ENCODE peak calls at places on chromosome 18, in ten cellular contexts. One of them, this sample, is unnamed.

GRCh38 chr18:50836521-50836957 is 16.7 kb upstream of the MRO start:
- DNase-seq in H9: no peak
- DNase-seq in MM.1S: peak
- DNase-seq in spleen: no peak
- DNase-seq in globus pallidus: peak
- DNase-seq in stimulated activated CD8-positive, alpha-beta memory T cell treated with anti-CD3 and anti-CD28 coated beads, Interleukin-4, amount 100 ng/mL, for 4 hours: no peak
- DNase-seq in substantia nigra: no peak
- DNase-seq in NCI-H187: no peak
- DNase-seq in HFF-Myc: no peak
- DNase-seq in kidney: no peak
- DNase-seq in this sample: no peak

GRCh38 chr18:2002604-2003003 is 568.7 kb downstream of the METTL4 start:
- DNase-seq in substantia nigra: no peak
- DNase-seq in NCI-H187: no peak
- DNase-seq in HFF-Myc: no peak
- DNase-seq in H9: no peak
- DNase-seq in spleen: no peak
- DNase-seq in stimulated activated CD8-positive, alpha-beta memory T cell treated with anti-CD3 and anti-CD28 coated beads, Interleukin-4, amount 100 ng/mL, for 4 hours: no peak
- DNase-seq in kidney: no peak
- DNase-seq in MM.1S: no peak
- DNase-seq in globus pallidus: no peak
- DNase-seq in this sample: no peak

GRCh38 chr18:36130883-36131653 is 1.4 kb downstream of the ELP2 start:
- DNase-seq in NCI-H187: no peak
- DNase-seq in HFF-Myc: no peak
- DNase-seq in MM.1S: no peak
- DNase-seq in substantia nigra: no peak
- DNase-seq in H9: no peak
- DNase-seq in stimulated activated CD8-positive, alpha-beta memory T cell treated with anti-CD3 and anti-CD28 coated beads, Interleukin-4, amount 100 ng/mL, for 4 hours: no peak
- DNase-seq in globus pallidus: no peak
- DNase-seq in spleen: peak
- DNase-seq in kidney: peak
- DNase-seq in this sample: no peak

GRCh38 chr18:35778850-35779634 is 193.4 kb upstream of the RMP24 start:
- DNase-seq in MM.1S: no peak
- DNase-seq in H9: no peak
- DNase-seq in kidney: no peak
- DNase-seq in globus pallidus: no peak
- DNase-seq in spleen: no peak
- DNase-seq in stimulated activated CD8-positive, alpha-beta memory T cell treated with anti-CD3 and anti-CD28 coated beads, Interleukin-4, amount 100 ng/mL, for 4 hours: no peak
- DNase-seq in substantia nigra: no peak
- DNase-seq in HFF-Myc: peak
- DNase-seq in NCI-H187: no peak
- DNase-seq in this sample: no peak

GRCh38 chr18:44725300-44726096 is 44.8 kb downstream of the SETBP1 start:
- DNase-seq in H9: no peak
- DNase-seq in stimulated activated CD8-positive, alpha-beta memory T cell treated with anti-CD3 and anti-CD28 coated beads, Interleukin-4, amount 100 ng/mL, for 4 hours: peak
- DNase-seq in kidney: peak
- DNase-seq in MM.1S: peak
- DNase-seq in substantia nigra: no peak
- DNase-seq in globus pallidus: peak
- DNase-seq in spleen: peak
- DNase-seq in NCI-H187: no peak
- DNase-seq in HFF-Myc: no peak
- DNase-seq in this sample: peak

GRCh38 chr18:32349728-32350395 is 120.8 kb downstream of the GAREM1 start:
- DNase-seq in NCI-H187: no peak
- DNase-seq in spleen: no peak
- DNase-seq in MM.1S: no peak
- DNase-seq in HFF-Myc: peak
- DNase-seq in stimulated activated CD8-positive, alpha-beta memory T cell treated with anti-CD3 and anti-CD28 coated beads, Interleukin-4, amount 100 ng/mL, for 4 hours: no peak
- DNase-seq in globus pallidus: peak
- DNase-seq in H9: no peak
- DNase-seq in substantia nigra: peak
- DNase-seq in kidney: no peak
- DNase-seq in this sample: peak

GRCh38 chr18:53850918-53851317 is 373.6 kb downstream of the MBD2 start:
- DNase-seq in kidney: no peak
- DNase-seq in H9: no peak
- DNase-seq in NCI-H187: no peak
- DNase-seq in substantia nigra: no peak
- DNase-seq in stimulated activated CD8-positive, alpha-beta memory T cell treated with anti-CD3 and anti-CD28 coated beads, Interleukin-4, amount 100 ng/mL, for 4 hours: no peak
- DNase-seq in MM.1S: no peak
- DNase-seq in spleen: no peak
- DNase-seq in globus pallidus: no peak
- DNase-seq in HFF-Myc: no peak
- DNase-seq in this sample: no peak

GRCh38 chr18:7608174-7608550 is 41.0 kb downstream of the PTPRM start:
- DNase-seq in H9: no peak
- DNase-seq in NCI-H187: no peak
- DNase-seq in kidney: no peak
- DNase-seq in HFF-Myc: no peak
- DNase-seq in stimulated activated CD8-positive, alpha-beta memory T cell treated with anti-CD3 and anti-CD28 coated beads, Interleukin-4, amount 100 ng/mL, for 4 hours: no peak
- DNase-seq in spleen: no peak
- DNase-seq in substantia nigra: no peak
- DNase-seq in MM.1S: no peak
- DNase-seq in globus pallidus: no peak
- DNase-seq in this sample: no peak

GRCh38 chr18:64405161-64405560 is 256.3 kb upstream of the LINC00305 start:
- DNase-seq in spleen: no peak
- DNase-seq in globus pallidus: no peak
- DNase-seq in kidney: no peak
- DNase-seq in substantia nigra: no peak
- DNase-seq in HFF-Myc: no peak
- DNase-seq in NCI-H187: no peak
- DNase-seq in stimulated activated CD8-positive, alpha-beta memory T cell treated with anti-CD3 and anti-CD28 coated beads, Interleukin-4, amount 100 ng/mL, for 4 hours: no peak
- DNase-seq in MM.1S: no peak
- DNase-seq in H9: no peak
- DNase-seq in this sample: no peak

GRCh38 chr18:51337406-51337805 is 139.9 kb upstream of the MEX3C start:
- DNase-seq in kidney: no peak
- DNase-seq in H9: no peak
- DNase-seq in HFF-Myc: no peak
- DNase-seq in substantia nigra: no peak
- DNase-seq in spleen: no peak
- DNase-seq in MM.1S: no peak
- DNase-seq in stimulated activated CD8-positive, alpha-beta memory T cell treated with anti-CD3 and anti-CD28 coated beads, Interleukin-4, amount 100 ng/mL, for 4 hours: no peak
- DNase-seq in NCI-H187: no peak
- DNase-seq in globus pallidus: no peak
- DNase-seq in this sample: no peak

GRCh38 chr18:69944434-69944833 is 3.2 kb downstream of the CD226 start:
- DNase-seq in HFF-Myc: no peak
- DNase-seq in kidney: no peak
- DNase-seq in stimulated activated CD8-positive, alpha-beta memory T cell treated with anti-CD3 and anti-CD28 coated beads, Interleukin-4, amount 100 ng/mL, for 4 hours: no peak
- DNase-seq in spleen: no peak
- DNase-seq in substantia nigra: no peak
- DNase-seq in globus pallidus: no peak
- DNase-seq in H9: no peak
- DNase-seq in MM.1S: no peak
- DNase-seq in NCI-H187: no peak
- DNase-seq in this sample: no peak

GRCh38 chr18:62596145-62597005 is 73.5 kb downstream of the ZCCHC2 start:
- DNase-seq in spleen: no peak
- DNase-seq in MM.1S: no peak
- DNase-seq in H9: no peak
- DNase-seq in substantia nigra: no peak
- DNase-seq in globus pallidus: no peak
- DNase-seq in HFF-Myc: no peak
- DNase-seq in NCI-H187: no peak
- DNase-seq in kidney: no peak
- DNase-seq in stimulated activated CD8-positive, alpha-beta memory T cell treated with anti-CD3 and anti-CD28 coated beads, Interleukin-4, amount 100 ng/mL, for 4 hours: no peak
- DNase-seq in this sample: peak

GRCh38 chr18:25830787-25831186 is 259.6 kb downstream of the SS18 start:
- DNase-seq in globus pallidus: no peak
- DNase-seq in substantia nigra: no peak
- DNase-seq in kidney: no peak
- DNase-seq in spleen: no peak
- DNase-seq in stimulated activated CD8-positive, alpha-beta memory T cell treated with anti-CD3 and anti-CD28 coated beads, Interleukin-4, amount 100 ng/mL, for 4 hours: no peak
- DNase-seq in NCI-H187: no peak
- DNase-seq in HFF-Myc: no peak
- DNase-seq in H9: no peak
- DNase-seq in MM.1S: no peak
- DNase-seq in this sample: peak

GRCh38 chr18:60965856-60966255 is 367.4 kb upstream of the CDH20 start:
- DNase-seq in HFF-Myc: no peak
- DNase-seq in H9: no peak
- DNase-seq in stimulated activated CD8-positive, alpha-beta memory T cell treated with anti-CD3 and anti-CD28 coated beads, Interleukin-4, amount 100 ng/mL, for 4 hours: no peak
- DNase-seq in NCI-H187: no peak
- DNase-seq in globus pallidus: no peak
- DNase-seq in MM.1S: no peak
- DNase-seq in spleen: no peak
- DNase-seq in substantia nigra: no peak
- DNase-seq in kidney: no peak
- DNase-seq in this sample: no peak

GRCh38 chr18:29251681-29252080 is 1074.8 kb upstream of the CDH2 start:
- DNase-seq in HFF-Myc: no peak
- DNase-seq in H9: no peak
- DNase-seq in stimulated activated CD8-positive, alpha-beta memory T cell treated with anti-CD3 and anti-CD28 coated beads, Interleukin-4, amount 100 ng/mL, for 4 hours: no peak
- DNase-seq in MM.1S: no peak
- DNase-seq in NCI-H187: no peak
- DNase-seq in kidney: no peak
- DNase-seq in spleen: no peak
- DNase-seq in substantia nigra: no peak
- DNase-seq in globus pallidus: no peak
- DNase-seq in this sample: no peak

GRCh38 chr18:77131100-77131651 is 1.4 kb downstream of the MBP start:
- DNase-seq in HFF-Myc: no peak
- DNase-seq in globus pallidus: no peak
- DNase-seq in stimulated activated CD8-positive, alpha-beta memory T cell treated with anti-CD3 and anti-CD28 coated beads, Interleukin-4, amount 100 ng/mL, for 4 hours: peak
- DNase-seq in MM.1S: no peak
- DNase-seq in H9: no peak
- DNase-seq in spleen: peak
- DNase-seq in NCI-H187: no peak
- DNase-seq in kidney: no peak
- DNase-seq in substantia nigra: no peak
- DNase-seq in this sample: no peak

GRCh38 chr18:10261315-10262276 is 192.8 kb upstream of the APCDD1 start:
- DNase-seq in MM.1S: no peak
- DNase-seq in globus pallidus: no peak
- DNase-seq in substantia nigra: no peak
- DNase-seq in H9: no peak
- DNase-seq in NCI-H187: no peak
- DNase-seq in kidney: no peak
- DNase-seq in spleen: no peak
- DNase-seq in stimulated activated CD8-positive, alpha-beta memory T cell treated with anti-CD3 and anti-CD28 coated beads, Interleukin-4, amount 100 ng/mL, for 4 hours: no peak
- DNase-seq in HFF-Myc: no peak
- DNase-seq in this sample: no peak

GRCh38 chr18:53838796-53839195 is 385.7 kb downstream of the MBD2 start:
- DNase-seq in kidney: no peak
- DNase-seq in substantia nigra: no peak
- DNase-seq in spleen: no peak
- DNase-seq in MM.1S: no peak
- DNase-seq in HFF-Myc: no peak
- DNase-seq in H9: no peak
- DNase-seq in stimulated activated CD8-positive, alpha-beta memory T cell treated with anti-CD3 and anti-CD28 coated beads, Interleukin-4, amount 100 ng/mL, for 4 hours: no peak
- DNase-seq in NCI-H187: no peak
- DNase-seq in globus pallidus: no peak
- DNase-seq in this sample: no peak

GRCh38 chr18:27240383-27240782 is 55.3 kb upstream of the CHST9 start:
- DNase-seq in H9: no peak
- DNase-seq in NCI-H187: no peak
- DNase-seq in HFF-Myc: no peak
- DNase-seq in substantia nigra: no peak
- DNase-seq in globus pallidus: no peak
- DNase-seq in spleen: no peak
- DNase-seq in MM.1S: no peak
- DNase-seq in stimulated activated CD8-positive, alpha-beta memory T cell treated with anti-CD3 and anti-CD28 coated beads, Interleukin-4, amount 100 ng/mL, for 4 hours: no peak
- DNase-seq in kidney: no peak
- DNase-seq in this sample: no peak

GRCh38 chr18:910247-910646 is 5.6 kb downstream of the ADCYAP1 start:
- DNase-seq in stimulated activated CD8-positive, alpha-beta memory T cell treated with anti-CD3 and anti-CD28 coated beads, Interleukin-4, amount 100 ng/mL, for 4 hours: no peak
- DNase-seq in kidney: no peak
- DNase-seq in substantia nigra: no peak
- DNase-seq in spleen: no peak
- DNase-seq in MM.1S: no peak
- DNase-seq in globus pallidus: no peak
- DNase-seq in HFF-Myc: no peak
- DNase-seq in NCI-H187: no peak
- DNase-seq in H9: no peak
- DNase-seq in this sample: no peak